ENCODE peak calls at places on chromosomes 11 and 22, in four cellular contexts. U is heart left ventricle, I is body of pancreas, Y is breast epithelium. K is an unnamed sample.
A peak's percentile ranks its signal among the peaks of the same experiment; 100 is the strongest.

GRCh38 chr22:48976556-48977535 is 850.8 kb downstream of the BRD1 start:
- DNase-seq in U (no peak), I (no peak), Y (no peak), K (no peak)

GRCh38 chr22:28044546-28045173 is 125.6 kb upstream of the PITPNB start:
- DNase-seq in U (no peak), I (no peak), Y (no peak), K (no peak)

GRCh38 chr11:62710001-62710345 is 2.5 kb downstream of the GNG3 start:
- DNase-seq in U (no peak), I (no peak), Y (no peak), K (no peak)

GRCh38 chr11:905952-906351 is 4.7 kb downstream of the CHID1 start:
- DNase-seq in U (no peak), I (peak; percentile 93), Y (no peak), K (no peak)

GRCh38 chr11:31757245-31757835 is 53.8 kb downstream of the PAX6 start:
- DNase-seq in U (no peak), I (no peak), Y (no peak), K (no peak)

GRCh38 chr11:101323997-101324396 is 194.4 kb upstream of the PGR start:
- DNase-seq in U (peak; percentile 26), I (no peak), Y (no peak), K (no peak)

GRCh38 chr22:39478461-39478860 is 21.6 kb downstream of the MGAT3 start:
- DNase-seq in U (no peak), I (no peak), Y (no peak), K (no peak)

GRCh38 chr22:33785283-33785991 is 134.8 kb downstream of the LARGE1 start:
- DNase-seq in U (no peak), I (peak; percentile 3), Y (no peak), K (no peak)

GRCh38 chr11:11416917-11417316 is 63.9 kb upstream of the CSNK2A3 start:
- DNase-seq in U (no peak), I (no peak), Y (no peak), K (no peak)

GRCh38 chr11:68038226-68038717 is 553 bp upstream of the TCIRG1 start:
- DNase-seq in U (peak; percentile 44), I (peak; percentile 95), Y (no peak), K (no peak)

DNA sequence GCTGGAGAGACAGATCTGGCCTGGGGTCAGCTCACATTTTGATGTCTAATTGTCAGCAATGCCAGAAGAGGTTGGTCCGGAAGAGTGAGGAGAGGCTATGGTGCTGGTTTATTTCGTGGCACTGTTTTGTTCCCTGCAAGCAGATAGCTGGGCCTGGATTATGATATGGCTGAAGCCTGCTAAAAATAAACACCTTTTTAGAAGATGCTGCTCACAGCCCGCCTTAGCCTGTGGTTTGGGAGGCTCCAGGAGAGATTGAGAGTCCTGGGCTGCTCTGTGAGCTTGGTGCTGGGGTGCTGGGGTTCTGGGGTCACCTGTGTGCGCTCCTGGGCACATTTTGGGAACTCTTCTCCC is 29.6 kb upstream of the ALX4 start:
- DNase-seq in U (no peak), I (no peak), Y (no peak), K (no peak)
- H3K27me3 ChIP-seq in U (peaks cover 26% of the 10 kb centered on the region), I (no peaks in the 10 kb centered on the region), Y (peaks cover 18% of the 10 kb centered on the region), K (peaks cover 48% of the 10 kb centered on the region)

DNA sequence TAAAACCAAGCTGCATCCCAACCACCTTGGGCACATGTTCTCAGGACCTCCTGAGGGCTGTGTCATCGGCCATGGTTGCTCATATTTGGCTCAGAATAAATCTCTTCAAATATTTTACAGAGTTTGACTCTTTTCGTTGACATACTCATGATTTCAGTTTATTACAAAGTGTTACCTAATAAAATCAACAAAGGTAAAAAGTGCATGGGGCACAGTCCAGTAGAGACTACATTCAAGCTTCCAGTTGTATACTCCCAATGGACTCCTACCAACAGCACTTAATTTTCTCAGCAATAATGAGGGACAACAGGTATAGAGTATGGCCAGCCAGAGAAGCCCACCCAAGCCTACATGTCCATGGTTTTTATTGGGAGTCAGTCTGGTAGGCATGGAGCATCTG is 347.9 kb upstream of the FAT3 start:
- DNase-seq in U (no peak), I (no peak), Y (no peak), K (no peak)
- H3K4me1 ChIP-seq in U (no peaks in the 10 kb centered on the region), I (no peaks in the 10 kb centered on the region), Y (no peaks in the 10 kb centered on the region), K (peaks cover 6% of the 10 kb centered on the region)

GRCh38 chr11:103929168-103929903 is 107.1 kb upstream of the DDI1 start:
- DNase-seq in U (no peak), I (no peak), Y (no peak), K (no peak)

GRCh38 chr11:103928040-103928555 is 108.3 kb upstream of the DDI1 start:
- DNase-seq in U (no peak), I (no peak), Y (no peak), K (no peak)

GRCh38 chr11:103926990-103927389 is 109.5 kb upstream of the DDI1 start:
- DNase-seq in U (no peak), I (no peak), Y (no peak), K (no peak)

GRCh38 chr11:103924166-103925013 is 112.0 kb upstream of the DDI1 start:
- DNase-seq in U (no peak), I (no peak), Y (no peak), K (no peak)

DNA sequence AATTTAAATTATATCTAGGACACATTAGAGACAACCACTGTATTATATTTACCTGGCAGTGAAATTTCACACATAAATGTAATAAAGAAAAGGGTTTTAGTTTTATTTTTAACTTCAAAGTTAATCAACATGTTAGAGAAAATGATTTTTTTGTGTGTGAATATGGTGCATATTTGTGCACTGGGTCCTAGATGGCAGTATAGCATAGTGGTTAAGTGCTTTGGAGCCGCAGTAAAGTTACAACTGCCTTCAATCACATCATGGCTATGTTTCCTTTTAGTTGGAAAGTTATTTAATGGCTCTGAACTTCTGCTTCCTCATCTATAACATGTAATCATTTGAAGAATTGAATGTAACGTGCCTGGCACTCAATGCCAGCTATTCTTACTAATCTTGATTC is 108.9 kb upstream of the DDI1 start:
- DNase-seq in U (no peak), I (no peak), Y (no peak), K (no peak)
- TF ChIP-seq CTCF in U (peak; percentile 41), I (peak; percentile 23), Y (no peak), K (peak; percentile 57)

DNA sequence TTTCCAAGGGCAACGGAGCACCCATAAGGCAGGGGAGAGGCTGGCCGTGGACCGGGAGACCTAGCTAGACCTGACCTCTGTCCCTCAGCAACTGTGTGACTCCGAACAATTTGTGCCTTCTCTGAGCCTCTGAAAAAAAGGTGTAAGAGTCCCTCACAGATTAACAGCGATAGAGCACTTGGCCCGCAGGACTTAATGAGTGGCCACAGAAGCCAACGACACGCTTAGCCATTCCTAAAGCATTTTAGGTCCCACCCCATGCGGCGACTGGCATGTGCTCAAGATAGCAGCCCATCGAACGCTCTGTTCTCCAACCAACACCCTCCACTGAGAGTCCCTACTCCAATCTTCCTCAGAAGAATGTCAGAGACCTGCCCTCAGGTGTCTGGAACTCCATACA is 1.5 kb downstream of the SULT4A1 start:
- DNase-seq in U (no peak), I (no peak), Y (peak; percentile 7), K (no peak)
- H3K27me3 ChIP-seq in U (peaks cover 57% of the 10 kb centered on the region), I (no peaks in the 10 kb centered on the region), Y (peaks cover 24% of the 10 kb centered on the region), K (peaks cover 77% of the 10 kb centered on the region)

GRCh38 chr11:119363874-119364590 is 17.5 kb downstream of the USP2 start:
- DNase-seq in U (peak; percentile 82), I (peak; percentile 64), Y (no peak), K (peak; percentile 68)
- H3K4me1 ChIP-seq in U (peaks cover 48% of the 10 kb centered on the region), I (peaks cover 66% of the 10 kb centered on the region), Y (no peaks in the 10 kb centered on the region), K (peaks cover 95% of the 10 kb centered on the region)

DNA sequence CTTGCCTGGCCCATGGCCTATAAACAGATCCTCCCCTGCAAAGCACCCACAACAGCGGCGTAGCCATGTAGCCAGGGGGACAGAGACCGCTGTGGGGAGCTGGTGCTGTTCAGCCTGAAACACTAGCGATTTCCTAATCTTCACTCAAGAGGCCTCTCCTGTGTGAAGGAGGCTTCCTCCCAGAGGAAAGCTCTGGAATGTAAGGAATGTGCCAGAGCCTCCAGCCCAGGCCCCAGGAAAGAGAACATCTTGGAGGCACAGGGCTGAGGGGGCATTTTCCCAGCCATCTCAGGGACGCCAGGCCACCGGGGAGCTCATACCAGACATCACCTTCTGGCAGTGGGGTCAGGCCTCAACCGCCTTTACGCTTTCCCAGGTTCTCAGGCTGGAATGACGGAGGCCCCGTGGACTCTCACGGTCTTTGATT is 24.0 kb downstream of the MIAT start:
- DNase-seq in U (no peak), I (no peak), Y (no peak), K (no peak)
- TF ChIP-seq CTCF in U (no peak), I (no peak), Y (no peak), K (no peak)

K was measured in left ventricle myocardium inferior.